ENCODE peak calls at places on chromosome 3, in four cellular contexts. G is stimulated activated CD8-positive, alpha-beta memory T cell treated with anti-CD3 and anti-CD28 coated beads, Interleukin-4, amount 100 ng/mL, for 4 hours; V is naive thymus-derived CD8-positive, alpha-beta T cell; T is left lobe of liver. C is an unnamed sample.

GRCh38 chr3:123723527-123724168 is 138.8 kb upstream of the HACD2 start:
- DNase-seq in G (no peak), V (peak), T (peak), C (peak)

GRCh38 chr3:33173103-33173502 is 45.5 kb downstream of the SUSD5 start:
- DNase-seq in G (no peak), V (no peak), T (no peak), C (no peak)

GRCh38 chr3:22117751-22118346 is 366.8 kb upstream of the ZNF385D start:
- DNase-seq in G (no peak), V (no peak), T (no peak), C (no peak)

GRCh38 chr3:190443257-190443656 is 6.4 kb downstream of the TMEM207 start:
- DNase-seq in G (no peak), V (no peak), T (no peak), C (no peak)

GRCh38 chr3:2172561-2173171 is 74.0 kb downstream of the CNTN4 start:
- DNase-seq in G (no peak), V (no peak), T (no peak), C (no peak)

GRCh38 chr3:180918542-180918941 is 6.1 kb downstream of the FXR1 start:
- DNase-seq in G (no peak), V (no peak), T (no peak), C (no peak)

GRCh38 chr3:128488995-128489859 is 3.8 kb downstream of the GATA2 start:
- DNase-seq in G (no peak), V (no peak), T (no peak), C (peak)

GRCh38 chr3:156300929-156301806 is 180.8 kb downstream of the KCNAB1 start:
- DNase-seq in G (no peak), V (no peak), T (no peak), C (no peak)

GRCh38 chr3:141632779-141633374 is 105.2 kb upstream of the RNF7 start:
- DNase-seq in G (no peak), V (no peak), T (no peak), C (no peak)

GRCh38 chr3:85567074-85567676 is 608.4 kb downstream of the CADM2 start:
- DNase-seq in G (no peak), V (no peak), T (no peak), C (no peak)

GRCh38 chr3:143576568-143577270 is 271.5 kb downstream of the SLC9A9 start:
- DNase-seq in G (no peak), V (no peak), T (no peak), C (no peak)

C was measured in prostate gland.